ENCODE peak calls at places on chromosomes 3 and 15, in nine cellular contexts. A is 8988T; L is NB4; S is iPS-NIHi11; K is amygdala; J is HuH-7.5; G is effector CD4-positive, alpha-beta T cell; W is GM03348; P is activated gamma-delta T cell treated with Interleukin-2 at 50 U/mL for 16 hours. F is an unnamed sample.

GRCh38 chr15:31472636-31473383 is 146.2 kb downstream of the KLF13 start:
- DNase-seq in A (no peak), L (no peak), S (peak), K (no peak), J (no peak), G (peak), W (peak), P (peak), F (no peak)

GRCh38 chr3:190747566-190747965 is 114.9 kb downstream of the GMNC start:
- DNase-seq in A (no peak), L (no peak), S (no peak), K (no peak), J (no peak), G (no peak), W (peak), P (no peak), F (no peak)

GRCh38 chr3:117719316-117719926 is 1009.8 kb downstream of the TUSC7 start:
- DNase-seq in A (no peak), L (peak), S (peak), K (no peak), J (no peak), G (no peak), W (peak), P (no peak), F (no peak)

GRCh38 chr3:119125742-119126507 is 20.0 kb upstream of the TEX55 start:
- DNase-seq in A (no peak), L (no peak), S (no peak), K (no peak), J (no peak), G (no peak), W (no peak), P (no peak), F (no peak)

GRCh38 chr3:143585720-143586456 is 262.4 kb downstream of the SLC9A9 start:
- DNase-seq in A (no peak), L (no peak), S (no peak), K (no peak), J (no peak), G (no peak), W (no peak), P (no peak), F (no peak)

GRCh38 chr15:59392299-59392698 is 19.6 kb upstream of the MYO1E start:
- DNase-seq in A (no peak), L (no peak), S (no peak), K (no peak), J (no peak), G (no peak), W (no peak), P (no peak), F (no peak)

GRCh38 chr3:178182337-178182761 is 353.9 kb upstream of the KCNMB2 start:
- DNase-seq in A (no peak), L (no peak), S (no peak), K (no peak), J (no peak), G (no peak), W (no peak), P (no peak), F (no peak)

GRCh38 chr3:88231207-88231606 is 81.4 kb downstream of the C3orf38 start:
- DNase-seq in A (no peak), L (no peak), S (no peak), K (no peak), J (no peak), G (no peak), W (no peak), P (no peak), F (no peak)